ENCODE peak calls at places on chromosomes 16 and 17, in four cellular contexts. B, Y, J and U are unnamed samples.

GRCh38 chr16:62543516-62543915 is 507.3 kb upstream of the CDH8 start:
- DNase-seq in B (no peak), Y (no peak), J (no peak), U (no peak)

GRCh38 chr17:9728005-9728404 is 63.4 kb downstream of the DHRS7C start:
- DNase-seq in J (no peak), B (no peak), Y (no peak), U (no peak)

GRCh38 chr17:50165867-50166517 is at the start of gene SGCA:
- DNase-seq in J (no peak), Y (no peak), B (no peak), U (no peak)

GRCh38 chr17:76597156-76598003 is 11.7 kb upstream of the ST6GALNAC2 start:
- DNase-seq in J (no peak), B (no peak), Y (no peak), U (peak)

GRCh38 chr17:2837147-2837561 is 40.9 kb downstream of the RAP1GAP2 start:
- DNase-seq in B (no peak), Y (no peak), J (no peak), U (no peak)

GRCh38 chr17:50686494-50687199 is 21.1 kb downstream of the ANKRD40 start:
- DNase-seq in Y (peak), B (no peak), J (peak), U (no peak)

GRCh38 chr17:47741793-47742145 is 8.7 kb downstream of the TBX21 start:
- DNase-seq in J (no peak), B (no peak), Y (no peak), U (no peak)

GRCh38 chr17:81389585-81389984 is 5.7 kb upstream of the BAHCC1 start:
- DNase-seq in J (no peak), Y (no peak), B (no peak), U (no peak)

GRCh38 chr16:53131050-53131362 is 76.2 kb downstream of the CHD9 start:
- DNase-seq in B (no peak), J (no peak), Y (no peak), U (no peak)

GRCh38 chr16:88530051-88530857 is 39.9 kb upstream of the ZC3H18 start:
- DNase-seq in B (no peak), J (no peak), Y (no peak), U (no peak)

GRCh38 chr17:74307984-74308773 is 17.8 kb upstream of the KIF19 start:
- DNase-seq in J (peak), Y (no peak), B (peak), U (no peak)

GRCh38 chr17:52696362-52696761 is 537.8 kb upstream of the CA10 start:
- DNase-seq in J (no peak), Y (no peak), B (no peak), U (no peak)

GRCh38 chr17:71762526-71762925 is 358.3 kb upstream of the SOX9 start:
- DNase-seq in J (no peak), B (no peak), Y (no peak), U (no peak)

GRCh38 chr17:7380855-7381683 is at the start of gene TNK1:
- DNase-seq in J (no peak), Y (no peak), B (no peak), U (no peak)

GRCh38 chr17:73401911-73402310 is 90.1 kb upstream of the CDC42EP4 start:
- DNase-seq in B (peak), J (peak), Y (no peak), U (no peak)

GRCh38 chr17:65530158-65530984 is 31.1 kb downstream of the AXIN2 start:
- DNase-seq in J (no peak), B (no peak), Y (no peak), U (no peak)

GRCh38 chr17:63918305-63918704 is 334 bp downstream of the GH1 start:
- DNase-seq in Y (no peak), J (no peak), B (peak), U (no peak)

GRCh38 chr16:72568502-72568901 is 396.5 kb upstream of the PMFBP1 start:
- DNase-seq in Y (no peak), B (no peak), J (no peak), U (no peak)

GRCh38 chr17:77440571-77440981 is 299.8 kb downstream of the SEC14L1 start:
- DNase-seq in B (no peak), J (no peak), Y (no peak), U (no peak)

GRCh38 chr16:18950469-18951185 is 24.4 kb upstream of the SMG1 start:
- DNase-seq in J (no peak), B (no peak), Y (no peak), U (no peak)

GRCh38 chr17:21425736-21426135 is 49.6 kb downstream of the KCNJ12 start:
- DNase-seq in B (no peak), J (no peak), Y (no peak), U (no peak)

GRCh38 chr16:69613283-69614154 is 47.8 kb downstream of the NFAT5 start:
- DNase-seq in J (peak), Y (no peak), B (no peak), U (no peak)

GRCh38 chr17:21176996-21177395 is 37.0 kb downstream of the TMEM11 start:
- DNase-seq in Y (no peak), B (no peak), J (no peak), U (no peak)

GRCh38 chr16:2493608-2494007 is 18.7 kb downstream of the TBC1D24 start:
- DNase-seq in Y (no peak), J (no peak), B (no peak), U (no peak)

GRCh38 chr16:47016700-47017133 is 43.2 kb upstream of the DNAJA2 start:
- DNase-seq in J (peak), B (no peak), Y (no peak), U (peak)

GRCh38 chr17:13600475-13601316 is 1.0 kb downstream of the HS3ST3A1 start:
- DNase-seq in B (peak), J (no peak), Y (no peak), U (no peak)
- TF ChIP-seq CTCF in B (peak), J (no peak), Y (no peak), U (no peak)

DNA sequence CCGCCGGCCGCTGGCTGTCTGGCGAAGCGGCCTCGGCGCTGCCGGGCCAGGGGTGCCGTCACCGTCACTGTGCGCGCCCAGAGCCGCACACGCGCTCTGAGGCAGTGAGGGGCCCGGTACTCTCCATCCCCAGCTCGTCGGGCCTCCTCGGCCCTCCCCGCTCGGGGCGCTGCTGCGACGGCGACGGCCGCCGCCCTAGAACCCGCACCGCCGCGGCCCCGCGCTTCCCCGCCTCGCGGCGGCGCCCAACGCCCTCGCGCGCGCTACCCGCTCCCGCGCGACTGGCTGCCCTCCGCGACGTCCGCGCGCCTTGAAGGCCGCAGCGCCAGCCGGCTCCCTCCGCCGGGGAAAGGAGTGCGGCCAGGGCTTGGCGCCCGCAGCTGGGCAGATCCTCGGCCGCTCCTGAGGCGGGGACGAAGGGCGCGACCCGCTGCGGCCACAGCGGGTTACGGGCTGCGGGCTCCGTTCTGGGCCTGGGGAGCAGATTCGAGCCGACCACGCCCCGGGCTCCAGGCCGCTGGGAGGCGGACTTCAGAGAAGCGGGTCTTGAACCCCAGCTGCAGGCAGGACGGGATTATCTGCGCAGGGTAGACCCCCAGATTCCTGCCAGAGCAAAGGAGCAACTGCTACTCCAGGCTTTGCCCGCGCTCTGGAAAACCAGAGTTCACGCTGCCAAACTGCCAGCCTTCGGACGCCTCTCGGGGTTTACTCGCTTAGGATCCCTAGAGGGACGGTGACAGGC is at the start of gene ULK2:
- DNase-seq in Y (no peak), J (peak), B (peak), U (peak)
- TF ChIP-seq CTCF in Y (no peak), J (no peak), B (no peak), U (peak)

GRCh38 chr16:50210266-50211038 is 55.9 kb upstream of the ADCY7 start:
- DNase-seq in Y (no peak), B (peak), J (peak), U (peak)
- TF ChIP-seq CTCF in Y (peak), B (peak), J (peak), U (peak)

DNA sequence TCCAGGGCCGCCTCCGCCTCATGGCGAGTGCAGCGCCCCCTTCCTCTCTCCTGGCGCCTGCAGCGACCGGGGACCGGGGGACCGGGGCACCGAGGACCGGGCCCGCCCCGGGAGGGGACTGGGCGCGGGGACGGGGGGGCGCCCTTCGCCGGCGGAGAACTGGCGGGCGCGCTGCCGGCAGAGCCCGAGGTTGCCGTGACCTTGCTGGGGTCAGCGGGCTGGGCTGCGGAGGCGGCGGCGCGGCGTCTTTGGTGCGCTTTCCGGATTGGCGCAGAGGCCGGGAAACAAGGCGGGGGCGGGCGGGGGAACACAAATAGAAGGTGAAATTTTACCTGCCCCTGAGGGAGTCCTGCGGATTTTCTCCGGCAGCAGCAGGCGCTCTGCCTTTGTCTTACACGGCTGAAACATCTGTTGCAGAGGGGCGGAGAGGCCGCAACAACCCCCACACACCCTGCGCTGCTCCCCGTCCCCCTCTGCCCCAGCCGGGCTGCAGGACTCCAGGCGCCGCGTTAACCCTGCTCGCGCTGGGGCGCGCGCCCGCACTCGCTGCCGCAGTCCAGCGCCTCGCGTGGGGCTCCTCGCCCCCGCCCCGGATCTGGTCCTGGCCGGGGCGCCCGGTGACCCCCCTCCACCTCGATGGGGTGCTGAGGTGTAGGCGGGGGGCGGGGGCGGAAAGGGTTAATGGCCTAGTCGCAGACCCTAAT is 53.5 kb downstream of the SREBF1 start:
- DNase-seq in B (peak), J (peak), Y (no peak), U (no peak)
- TF ChIP-seq CTCF in B (peak), J (no peak), Y (no peak), U (peak)

DNA sequence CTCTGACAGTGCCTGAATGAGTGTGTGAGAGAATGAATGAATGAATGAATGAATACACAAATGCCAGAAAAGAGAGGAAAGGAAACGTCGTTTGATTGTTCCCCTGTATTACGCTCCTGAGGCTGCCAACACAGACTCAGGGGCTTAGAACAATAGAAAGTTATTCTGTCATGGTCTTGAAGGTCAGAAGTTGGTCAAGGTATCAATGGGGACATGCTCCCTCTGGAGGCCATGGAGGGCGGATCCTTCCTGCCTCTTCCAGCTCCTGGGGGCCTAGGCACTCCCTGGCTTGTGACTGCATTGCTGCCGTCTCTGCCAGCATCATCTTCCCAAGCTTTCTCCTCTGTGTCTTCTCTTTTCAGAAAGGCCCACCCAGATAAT is 1.5 kb upstream of the SLC38A8 start:
- DNase-seq in B (peak), Y (no peak), J (peak), U (no peak)
- TF ChIP-seq CTCF in B (peak), Y (no peak), J (peak), U (peak)

DNA sequence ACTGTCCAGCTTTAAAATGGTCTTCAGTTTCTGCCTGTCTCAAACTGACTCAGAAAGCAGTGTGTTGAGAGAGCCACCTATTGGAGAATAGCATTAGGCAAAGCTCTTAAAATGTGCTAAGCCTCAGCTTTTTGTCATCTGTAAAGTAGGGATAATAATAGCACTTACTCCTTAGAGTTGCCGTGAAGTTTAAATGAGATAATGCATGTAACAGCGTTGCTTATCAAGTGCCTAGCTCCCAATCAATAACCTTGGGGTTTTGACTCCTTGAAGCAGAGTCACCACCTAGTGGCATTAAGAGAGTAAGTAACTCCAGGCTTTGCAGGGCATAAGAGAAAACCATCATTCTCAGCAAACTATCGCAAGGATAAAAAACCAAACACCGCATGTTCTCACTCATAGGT is 163.3 kb downstream of the HS3ST2 start:
- DNase-seq in J (no peak), B (no peak), Y (no peak), U (no peak)
- TF ChIP-seq CTCF in J (peak), B (peak), Y (no peak), U (no peak)

GRCh38 chr17:59367657-59368045 is 36.2 kb downstream of the YPEL2 start:
- DNase-seq in Y (no peak), B (no peak), J (no peak), U (no peak)

GRCh38 chr17:59366040-59366757 is 34.7 kb downstream of the YPEL2 start:
- DNase-seq in B (no peak), Y (no peak), J (no peak), U (peak)

GRCh38 chr17:59369026-59369724 is 37.7 kb downstream of the YPEL2 start:
- DNase-seq in J (no peak), B (no peak), Y (no peak), U (no peak)

GRCh38 chr17:59366773-59367656 is 35.6 kb downstream of the YPEL2 start:
- DNase-seq in Y (no peak), J (peak), B (no peak), U (no peak)

DNA sequence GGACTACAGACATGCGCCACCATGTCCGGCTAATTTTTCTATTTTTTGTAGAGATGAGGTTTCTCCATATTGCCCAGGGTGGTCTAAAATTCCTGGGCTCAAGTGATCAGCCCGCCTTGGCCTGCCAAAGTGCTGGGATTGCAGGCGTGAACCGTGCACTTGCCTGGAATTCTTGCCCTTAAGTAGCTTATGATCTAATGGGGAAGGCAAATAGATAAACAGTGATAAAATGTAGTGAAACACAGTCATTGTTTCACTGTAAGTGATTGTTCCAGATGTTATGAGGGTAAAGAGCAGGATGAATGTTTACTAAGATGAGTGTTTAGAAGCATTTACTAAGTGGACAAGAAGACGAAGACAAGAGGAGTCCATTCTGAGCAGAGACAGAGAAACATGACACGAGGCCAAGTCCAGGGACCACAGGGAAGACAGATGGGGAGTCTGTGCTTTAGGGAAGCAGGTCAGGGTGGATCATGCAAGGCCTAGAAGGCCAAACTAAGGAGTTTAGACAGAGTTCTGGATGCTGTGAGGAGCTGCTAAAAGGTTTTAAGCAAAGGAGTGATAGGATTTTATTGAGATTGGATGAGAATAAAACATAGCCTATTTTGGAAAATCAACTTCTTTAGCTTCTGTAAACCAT is 36.9 kb downstream of the YPEL2 start:
- DNase-seq in J (no peak), B (no peak), Y (no peak), U (no peak)
- TF ChIP-seq CTCF in J (no peak), B (no peak), Y (no peak), U (no peak)

GRCh38 chr17:42980766-42981397 is 517 bp downstream of the RUNDC1 start:
- DNase-seq in B (peak), Y (no peak), J (peak), U (no peak)
- TF ChIP-seq CTCF in B (no peak), Y (no peak), J (no peak), U (no peak)

GRCh38 chr17:32009262-32009542 is 2.0 kb downstream of the LRRC37B start:
- DNase-seq in B (no peak), J (no peak), Y (no peak), U (no peak)

GRCh38 chr17:32010114-32010513 is 2.9 kb downstream of the LRRC37B start:
- DNase-seq in Y (no peak), J (no peak), B (no peak), U (no peak)

GRCh38 chr17:32006957-32007462 is at the start of gene LRRC37B:
- DNase-seq in B (peak), Y (peak), J (peak), U (peak)

DNA sequence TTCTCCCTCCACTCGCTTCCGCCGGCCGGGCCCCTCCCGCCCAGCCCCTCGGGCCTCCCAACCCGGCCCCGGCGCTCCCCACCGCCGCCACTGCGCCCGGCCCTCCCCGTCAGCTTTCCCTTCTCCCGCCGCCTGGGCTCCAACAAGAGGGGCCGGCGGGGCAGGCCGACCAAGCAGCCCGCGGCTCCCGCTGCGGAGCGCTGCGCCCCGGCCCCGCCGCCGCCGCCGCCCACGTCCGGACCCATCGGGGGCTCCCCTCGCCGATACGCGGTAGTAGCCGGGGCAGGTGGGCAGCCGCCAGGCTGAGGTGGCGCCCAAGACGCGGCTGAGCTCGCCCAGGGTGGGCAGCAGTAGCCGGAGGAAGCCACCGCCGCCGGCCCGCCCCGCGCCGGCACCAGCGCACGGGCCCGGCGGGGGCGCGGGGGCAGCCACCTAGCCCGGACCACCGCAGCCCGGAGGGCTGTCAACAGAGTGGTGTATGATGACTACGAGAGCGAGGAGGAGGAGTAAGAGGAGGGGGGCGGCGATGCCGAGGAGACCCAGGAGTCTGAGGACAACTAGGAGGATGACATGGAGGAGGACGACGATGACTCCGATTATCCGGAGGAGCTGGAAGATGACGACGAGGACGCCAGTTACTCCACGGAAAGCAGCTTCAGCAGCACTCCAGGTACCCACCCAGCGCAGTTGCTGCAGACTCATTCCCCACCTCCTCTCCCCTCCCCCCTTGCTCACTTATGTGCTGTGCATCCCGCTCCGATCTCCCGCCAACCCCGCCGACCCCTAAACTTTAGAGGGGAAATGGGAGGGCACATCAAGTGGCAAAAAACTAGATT is 498 bp downstream of the LRRC37B start:
- DNase-seq in Y (no peak), J (peak), B (peak), U (no peak)
- TF ChIP-seq CTCF in Y (no peak), J (no peak), B (no peak), U (peak)

GRCh38 chr16:63581560-63581959 is 1540.3 kb downstream of the CDH11 start:
- DNase-seq in Y (no peak), B (no peak), J (peak), U (no peak)
- TF ChIP-seq CTCF in Y (no peak), B (no peak), J (no peak), U (no peak)